ENCODE peak calls at places on chromosome 6, in four cellular contexts. T is GM23248, U is PC-9, D is fibroblast of lung. A is an unnamed sample. For H3K9me3, the result is how much of the 10 kb centered on the place peaks cover.

GRCh38 chr6:149166747-149167146 is 150.8 kb upstream of the TAB2 start:
- DNase-seq in T (no peak), U (no peak), D (peak), A (no peak)

GRCh38 chr6:80003841-80004198 is 629 bp upstream of the TTK start:
- DNase-seq in T (no peak), U (no peak), D (no peak), A (no peak)

GRCh38 chr6:108944707-108945685 is 96.8 kb downstream of the ARMC2 start:
- DNase-seq in T (peak), U (no peak), D (peak), A (peak)

GRCh38 chr6:10587694-10588392 is 66.7 kb downstream of the GCNT2 start:
- DNase-seq in T (no peak), U (no peak), D (peak), A (no peak)

GRCh38 chr6:7219310-7219709 is 93.7 kb downstream of the SSR1 start:
- DNase-seq in T (peak), U (peak), D (peak), A (no peak)

GRCh38 chr6:34993206-34993605 is 104.2 kb downstream of the ANKS1A start:
- DNase-seq in T (no peak), U (no peak), D (no peak), A (no peak)

GRCh38 chr6:73285674-73286283 is 22.8 kb upstream of the KHDC1 start:
- DNase-seq in T (peak), U (no peak), D (peak), A (peak)

GRCh38 chr6:116969211-116969863 is 92.3 kb downstream of the RFX6 start:
- DNase-seq in T (peak), U (peak), D (peak), A (peak)

GRCh38 chr6:47109281-47109680 is 67.1 kb upstream of the ADGRF1 start:
- DNase-seq in T (no peak), U (no peak), D (peak), A (peak)

GRCh38 chr6:97563529-97563928 is 280.5 kb upstream of the MMS22L start:
- DNase-seq in T (no peak), U (no peak), D (no peak), A (no peak)

GRCh38 chr6:106473807-106474206 is 113.3 kb downstream of the CRYBG1 start:
- DNase-seq in T (peak), U (no peak), D (peak), A (peak)

GRCh38 chr6:93985953-93986352 is 566.6 kb upstream of the EPHA7 start:
- DNase-seq in T (no peak), U (no peak), D (no peak), A (no peak)

GRCh38 chr6:170444811-170445211 is 108.3 kb downstream of the PSMB1 start:
- DNase-seq in T (no peak), U (no peak), D (no peak), A (no peak)

GRCh38 chr6:170206317-170206621 is 84.6 kb downstream of the DLL1 start:
- DNase-seq in T (no peak), U (no peak), D (no peak), A (no peak)

GRCh38 chr6:69846312-69846711 is 20.0 kb upstream of the COL19A1 start:
- DNase-seq in T (no peak), U (no peak), D (no peak), A (no peak)

GRCh38 chr6:106579281-106579680 is 50.0 kb downstream of the RTN4IP1 start:
- DNase-seq in T (peak), U (no peak), D (peak), A (no peak)

GRCh38 chr6:46677314-46677654 is 10.4 kb upstream of the TDRD6 start:
- DNase-seq in T (peak), U (no peak), D (no peak), A (no peak)

GRCh38 chr6:42939810-42940167 is 10.5 kb downstream of the CNPY3 start:
- DNase-seq in T (no peak), U (no peak), D (no peak), A (no peak)

GRCh38 chr6:39425346-39426056 is 103.0 kb upstream of the KCNK16 start:
- DNase-seq in T (peak), U (no peak), D (no peak), A (no peak)

GRCh38 chr6:1406306-1407058 is 17.1 kb downstream of the FOXF2 start:
- DNase-seq in T (peak), U (no peak), D (peak), A (peak)

GRCh38 chr6:31734703-31735500 is 1.4 kb downstream of the CLIC1 start:
- DNase-seq in T (peak), U (peak), D (peak), A (peak)

GRCh38 chr6:162622572-162622971 is 105.0 kb downstream of the PRKN start:
- DNase-seq in T (no peak), U (no peak), D (no peak), A (no peak)

GRCh38 chr6:106102034-106102433 is 15.9 kb downstream of the PRDM1 start:
- DNase-seq in T (no peak), U (no peak), D (no peak), A (no peak)

GRCh38 chr6:131948692-131949614 is 2.2 kb downstream of the CCN2 start:
- DNase-seq in T (peak), U (no peak), D (peak), A (peak)

GRCh38 chr6:129279343-129280104 is 396.6 kb downstream of the LAMA2 start:
- DNase-seq in T (no peak), U (no peak), D (no peak), A (no peak)

GRCh38 chr6:88238065-88238464 is 71.9 kb upstream of the CNR1 start:
- DNase-seq in T (peak), U (no peak), D (peak), A (no peak)

GRCh38 chr6:105795913-105796517 is 290.1 kb upstream of the PRDM1 start:
- DNase-seq in T (peak), U (peak), D (no peak), A (no peak)

GRCh38 chr6:126672654-126673053 is 332.7 kb downstream of the CENPW start:
- DNase-seq in T (peak), U (no peak), D (peak), A (peak)

GRCh38 chr6:163404825-163405265 is 9.7 kb upstream of the QKI start:
- DNase-seq in T (peak), U (no peak), D (no peak), A (no peak)

GRCh38 chr6:41445268-41445667 is 100.9 kb upstream of the FOXP4 start:
- DNase-seq in T (no peak), U (no peak), D (peak), A (peak)
- H2AFZ ChIP-seq in T (no peak), U (no peak), D (no peak), A (no peak)

GRCh38 chr6:120357447-120357846 is 976.8 kb downstream of the TBC1D32 start:
- DNase-seq in T (no peak), U (no peak), D (no peak), A (no peak)
- H3K9me3 ChIP-seq in T (under half), U (under half), D (under half), A (under half)

DNA sequence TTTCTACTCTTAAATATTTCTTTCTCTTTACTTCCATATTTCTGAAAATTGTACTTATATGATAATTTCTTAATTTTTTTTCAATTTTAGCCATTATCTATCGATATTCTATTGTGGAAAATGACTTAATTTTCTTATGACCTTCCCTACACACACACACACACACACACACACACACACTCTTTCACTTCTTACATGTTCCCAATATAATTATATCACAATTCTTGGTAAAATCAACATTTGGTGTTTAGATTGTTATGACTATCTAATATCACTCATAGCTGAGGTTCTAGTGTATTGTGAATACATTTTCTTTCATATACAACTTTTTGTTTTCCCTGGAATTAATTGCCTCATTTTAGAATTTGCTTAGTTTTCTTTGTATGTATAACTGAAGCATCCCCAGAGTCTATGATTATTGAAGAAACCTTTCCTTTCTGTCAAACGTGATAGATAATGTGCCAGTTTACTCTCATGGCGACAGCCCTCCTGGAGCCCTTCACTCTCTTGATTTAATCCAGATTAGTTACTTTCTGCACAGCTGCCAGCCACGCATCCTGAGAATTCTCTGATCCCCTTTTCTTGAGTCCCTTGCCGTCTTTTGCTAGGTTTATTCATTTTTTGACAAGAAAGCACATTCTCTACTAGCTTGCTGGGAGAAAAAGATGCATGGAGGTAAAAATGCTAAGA is 63.4 kb downstream of the RNF182 start:
- DNase-seq in T (no peak), U (no peak), D (no peak), A (no peak)
- H2AFZ ChIP-seq in T (no peak), U (no peak), D (no peak), A (no peak)

DNA sequence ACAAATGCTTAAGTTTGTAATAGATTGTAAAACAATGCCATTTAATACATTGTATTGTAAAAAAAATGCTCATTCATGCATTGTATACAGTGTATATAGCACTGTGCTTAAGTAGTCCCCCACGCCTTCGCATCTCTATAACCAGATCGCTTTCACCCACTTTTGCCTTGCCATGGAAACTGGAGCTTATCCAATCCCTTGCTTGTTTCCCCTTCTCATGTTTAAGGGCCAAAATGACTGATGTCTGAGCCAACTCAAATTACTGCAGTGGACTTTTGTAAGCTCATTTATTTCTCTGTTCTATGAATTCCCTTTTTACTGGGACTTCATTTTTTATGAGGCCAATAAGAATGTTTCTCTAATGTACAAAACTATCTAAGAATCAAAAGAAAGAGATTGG is 730.9 kb upstream of the GJE1 start:
- DNase-seq in T (no peak), U (no peak), D (no peak), A (no peak)
- H3K9me3 ChIP-seq in T (under half), U (under half), D (under half), A (under half)